ENCODE peak calls at places on chromosome 7, in five cellular contexts. G, O, T, U and E are unnamed samples.

GRCh38 chr7:54833021-54833467 is 74.0 kb upstream of the SEC61G start:
- DNase-seq in U (no peak), G (peak; percentile 75), O (no peak), T (no peak), E (no peak)

GRCh38 chr7:80884511-80885195 is 34.2 kb downstream of the SEMA3C start:
- DNase-seq in U (no peak), T (no peak), O (no peak), G (no peak), E (no peak)

GRCh38 chr7:14870394-14870793 is 32.2 kb downstream of the DGKB start:
- DNase-seq in T (no peak), O (no peak), U (no peak), G (no peak), E (no peak)

GRCh38 chr7:153616808-153617207 is 435.4 kb upstream of the DPP6 start:
- DNase-seq in T (no peak), U (no peak), O (peak; percentile 55), G (no peak), E (no peak)

GRCh38 chr7:897771-898376 is 21.5 kb downstream of the GET4 start:
- DNase-seq in T (no peak), G (peak; percentile 77), O (no peak), U (no peak), E (no peak)

GRCh38 chr7:47451851-47452205 is 130.1 kb downstream of the TNS3 start:
- DNase-seq in O (no peak), U (no peak), T (no peak), G (no peak), E (no peak)

GRCh38 chr7:37916017-37916672 is 472 bp downstream of the SFRP4 start:
- DNase-seq in U (peak; percentile 72), O (peak; percentile 73), T (peak; percentile 46), G (peak; percentile 78), E (no peak)

GRCh38 chr7:42232275-42232674 is 4.7 kb downstream of the GLI3 start:
- DNase-seq in U (no peak), T (no peak), O (no peak), G (no peak), E (no peak)

GRCh38 chr7:76407718-76408117 is 1.8 kb downstream of the SSC4D start:
- DNase-seq in U (no peak), O (no peak), T (no peak), G (no peak), E (no peak)

GRCh38 chr7:63028376-63029206 is 970.1 kb upstream of the ZNF722 start:
- DNase-seq in G (no peak), T (no peak), U (no peak), O (no peak), E (no peak)

GRCh38 chr7:13017325-13017853 is 330.0 kb downstream of the ARL4A start:
- DNase-seq in O (peak; percentile 77), U (no peak), T (no peak), G (no peak), E (no peak)

GRCh38 chr7:80997841-80998240 is 79.0 kb upstream of the SEMA3C start:
- DNase-seq in O (no peak), G (no peak), T (no peak), U (no peak), E (no peak)

GRCh38 chr7:11213246-11213645 is 239.6 kb downstream of the PHF14 start:
- DNase-seq in G (no peak), U (no peak), O (no peak), T (no peak), E (no peak)

GRCh38 chr7:106841896-106842390 is 23.1 kb upstream of the PIK3CG start:
- DNase-seq in U (no peak), T (no peak), O (peak; percentile 69), G (no peak), E (no peak)

GRCh38 chr7:114082934-114083647 is 164.3 kb upstream of the PPP1R3A start:
- DNase-seq in T (peak; percentile 39), O (peak; percentile 84), G (peak; percentile 72), U (peak; percentile 67), E (no peak)

GRCh38 chr7:33185786-33186185 is 56.4 kb downstream of the BBS9 start:
- DNase-seq in G (no peak), O (no peak), T (no peak), U (no peak), E (peak; percentile 40)

GRCh38 chr7:92246363-92247101 is 758 bp downstream of the ANKIB1 start:
- DNase-seq in O (peak; percentile 88), G (no peak), U (no peak), T (peak; percentile 13), E (no peak)

GRCh38 chr7:44769381-44770209 is 20.9 kb downstream of the ZMIZ2 start:
- DNase-seq in U (no peak), T (no peak), G (no peak), O (no peak), E (no peak)

GRCh38 chr7:112930787-112931186 is 140.6 kb upstream of the TMEM168 start:
- DNase-seq in G (no peak), T (no peak), O (no peak), U (no peak), E (no peak)

GRCh38 chr7:8433477-8434289 is at the start of gene NXPH1:
- DNase-seq in G (peak; percentile 69), T (no peak), O (peak; percentile 90), U (peak; percentile 76), E (no peak)

GRCh38 chr7:5574770-5575269 is 151.2 kb upstream of the TNRC18 start:
- DNase-seq in T (no peak), O (peak; percentile 96), G (peak; percentile 85), U (no peak), E (no peak)

GRCh38 chr7:78149787-78150186 is 351.2 kb downstream of the PHTF2 start:
- DNase-seq in O (no peak), T (no peak), U (no peak), G (no peak), E (no peak)

GRCh38 chr7:135798104-135798503 is 49.5 kb upstream of the FAM180A start:
- DNase-seq in T (no peak), U (no peak), O (no peak), G (no peak), E (no peak)

GRCh38 chr7:129785457-129786178 is 167.1 kb downstream of the UBE2H start:
- DNase-seq in T (no peak), O (peak; percentile 74), G (no peak), U (no peak), E (no peak)
- H3K4me3 ChIP-seq in T (no peak overlapping the region), O (peak overlapping the region; percentile 40), G (no peak overlapping the region), U (peak overlapping the region; percentile 14), E (peak overlapping the region; percentile 46)

DNA sequence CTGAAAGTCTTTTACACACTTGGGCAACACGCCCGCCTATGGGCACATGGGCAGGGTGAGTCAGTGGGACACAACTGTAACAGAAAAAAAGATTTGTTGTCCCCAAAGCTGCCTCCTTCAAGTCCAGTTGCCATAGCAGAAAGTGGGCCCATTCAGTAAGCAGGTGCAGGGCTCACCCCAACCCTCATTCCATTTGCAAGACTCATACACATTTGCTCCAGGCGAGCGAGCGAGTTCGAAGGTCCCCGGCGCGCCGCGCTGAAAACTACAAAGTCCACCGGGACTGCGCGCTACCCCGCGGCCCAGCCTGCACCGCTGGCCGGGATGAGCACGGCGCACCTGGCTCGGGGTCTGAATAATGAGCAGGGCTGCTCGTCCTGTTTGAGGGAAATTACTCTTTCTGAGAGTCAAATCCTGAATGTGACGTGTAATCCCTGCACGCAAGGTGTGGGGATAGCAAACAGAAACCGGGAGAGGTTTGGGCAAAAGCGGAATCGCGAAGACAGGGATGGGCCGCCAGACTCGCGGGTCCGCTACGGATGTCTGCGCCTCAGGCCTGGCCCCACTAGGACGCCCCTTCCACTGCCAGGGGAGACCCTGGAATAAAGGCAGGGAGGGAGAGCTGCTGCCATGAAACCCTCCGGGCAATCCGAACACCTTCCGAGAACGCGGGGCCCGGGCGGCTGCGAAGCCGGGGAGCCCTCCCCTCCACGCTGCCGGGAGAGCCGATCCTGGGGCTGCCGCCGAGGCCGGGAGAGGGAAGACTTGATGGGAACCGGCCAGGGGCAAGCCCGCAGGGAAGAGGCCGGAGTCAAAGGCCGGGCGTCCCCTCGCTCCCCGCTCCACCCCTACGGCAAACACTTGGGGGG is 982 bp downstream of the COBL start:
- DNase-seq in U (peak; percentile 81), T (no peak), G (peak; percentile 87), O (peak; percentile 84), E (no peak)
- H3K4me1 ChIP-seq in U (peaks cover 3% of the 10 kb centered on the region), T (no peaks in the 10 kb centered on the region), G (peaks cover 15% of the 10 kb centered on the region), O (peaks cover 23% of the 10 kb centered on the region), E (no peaks in the 10 kb centered on the region)

DNA sequence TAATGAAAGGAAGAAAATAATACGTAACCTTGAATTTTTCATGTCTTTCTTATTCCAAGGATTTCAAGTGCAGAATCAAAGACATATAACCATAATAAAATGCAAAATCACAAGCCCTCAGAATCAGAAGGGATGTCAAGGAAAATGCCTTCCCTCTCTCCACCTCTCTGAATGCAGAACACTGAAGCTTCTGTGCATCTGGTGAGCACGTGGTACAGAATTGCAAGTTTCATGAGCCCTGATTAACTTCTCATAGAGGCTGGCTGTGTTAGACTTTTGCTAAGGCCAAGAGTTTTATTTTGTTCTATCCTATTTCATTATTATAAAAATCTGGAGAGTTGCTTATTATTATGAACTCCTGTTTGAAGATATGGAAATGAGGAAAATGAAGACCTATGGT is 533.7 kb upstream of the POM121L12 start:
- DNase-seq in T (no peak), O (no peak), U (no peak), G (no peak), E (no peak)
- H3K27me3 ChIP-seq in T (no peaks in the 10 kb centered on the region), O (no peaks in the 10 kb centered on the region), U (no peaks in the 10 kb centered on the region), G (no peaks in the 10 kb centered on the region), E (no peaks in the 10 kb centered on the region)

GRCh38 chr7:152336754-152337368 is 98.9 kb downstream of the KMT2C start:
- DNase-seq in T (no peak), U (no peak), O (peak; percentile 61), G (no peak), E (peak; percentile 21)

GRCh38 chr7:152338553-152338952 is 97.2 kb downstream of the KMT2C start:
- DNase-seq in T (no peak), O (no peak), G (no peak), U (no peak), E (no peak)

GRCh38 chr7:152333134-152333533 is 102.7 kb downstream of the KMT2C start:
- DNase-seq in O (no peak), G (no peak), T (no peak), U (no peak), E (no peak)

GRCh38 chr7:152330827-152331226 is 105.0 kb downstream of the KMT2C start:
- DNase-seq in G (no peak), U (no peak), O (no peak), T (no peak), E (no peak)

DNA sequence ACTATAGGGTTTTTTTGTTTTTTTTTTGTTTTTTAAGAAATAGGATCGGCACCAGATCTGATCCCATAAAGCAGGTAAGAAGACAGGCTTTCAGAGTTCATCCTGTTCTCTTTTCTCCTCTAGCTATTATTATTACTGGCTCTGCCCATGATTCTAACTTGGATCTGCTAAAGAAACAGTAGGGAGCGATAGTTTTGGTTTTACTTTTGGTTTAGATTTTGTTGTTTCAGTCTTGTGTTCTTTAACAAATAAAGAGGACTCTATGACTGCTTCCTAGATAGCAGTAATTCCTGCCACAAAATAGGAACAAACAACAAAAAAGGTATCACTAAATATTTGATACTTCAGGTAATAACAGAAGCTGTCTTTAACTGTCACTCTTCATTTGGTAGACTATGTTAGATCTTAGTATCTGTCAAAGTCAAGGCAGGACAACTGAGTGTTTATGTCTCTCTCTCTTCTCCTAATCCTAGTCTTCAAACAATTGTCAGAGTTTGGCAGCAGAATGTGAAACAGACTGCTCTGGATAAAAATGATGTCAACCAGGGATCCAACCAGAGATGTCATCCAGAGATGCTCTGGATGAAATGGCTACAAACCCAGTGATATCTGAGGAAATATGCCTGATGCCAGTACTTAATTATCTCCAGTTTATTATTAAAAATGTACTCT is 99.8 kb downstream of the KMT2C start:
- DNase-seq in O (no peak), T (no peak), G (no peak), U (no peak), E (peak; percentile 26)
- H3K4me3 ChIP-seq in O (no peak overlapping the region), T (no peak overlapping the region), G (no peak overlapping the region), U (no peak overlapping the region), E (peak overlapping the region; percentile 27)